ENCODE peak calls at places on chromosomes 6 and 20, in six cellular contexts. S is NCI-H1092 treated with DMSO at 0.1 percent for 48 hours; I is memory B cell; U is NCI-H2171 treated with DMSO at 0.1 percent for 48 hours; N is stimulated activated CD8-positive, alpha-beta memory T cell treated with anti-CD3 and anti-CD28 coated beads, Interleukin-15, amount 100 ng/mL, for 4 hours; P is cardiac fibroblast. Q is an unnamed sample.

GRCh38 chr20:2108987-2109386 is 7.4 kb downstream of the STK35 start:
- DNase-seq in S (no peak), I (no peak), U (no peak), N (no peak), P (peak; percentile 83), Q (no peak)

GRCh38 chr20:24499472-24499871 is 30.0 kb downstream of the SYNDIG1 start:
- DNase-seq in S (no peak), I (no peak), U (no peak), N (no peak), P (no peak), Q (no peak)

GRCh38 chr20:11158146-11158545 is 484.3 kb upstream of the JAG1 start:
- DNase-seq in S (no peak), I (no peak), U (no peak), N (no peak), P (peak; percentile 58), Q (no peak)

GRCh38 chr20:51565741-51566140 is 23.2 kb upstream of the NFATC2 start:
- DNase-seq in S (no peak), I (no peak), U (no peak), N (no peak), P (peak; percentile 33), Q (no peak)

GRCh38 chr6:16659471-16660156 is 101.6 kb downstream of the ATXN1 start:
- DNase-seq in S (no peak), I (no peak), U (no peak), N (no peak), P (no peak), Q (no peak)

GRCh38 chr6:15816661-15817060 is 153.8 kb upstream of the DTNBP1 start:
- DNase-seq in S (no peak), I (no peak), U (no peak), N (no peak), P (no peak), Q (no peak)

GRCh38 chr6:169141706-169142705 is 111.6 kb downstream of the THBS2 start:
- DNase-seq in S (no peak), I (no peak), U (no peak), N (no peak), P (peak; percentile 32), Q (no peak)

GRCh38 chr20:17641520-17641964 is 40.5 kb downstream of the RRBP1 start:
- DNase-seq in S (no peak), I (no peak), U (no peak), N (no peak), P (no peak), Q (no peak)

GRCh38 chr6:147285087-147285855 is 81.1 kb downstream of the STXBP5 start:
- DNase-seq in S (peak; percentile 19), I (no peak), U (no peak), N (no peak), P (peak; percentile 80), Q (peak; percentile 53)

GRCh38 chr20:53847843-53848185 is 222.6 kb downstream of the BCAS1 start:
- DNase-seq in S (no peak), I (no peak), U (no peak), N (no peak), P (no peak), Q (no peak)

GRCh38 chr20:47681977-47682812 is 103.1 kb downstream of the SULF2 start:
- DNase-seq in S (no peak), I (no peak), U (no peak), N (no peak), P (peak; percentile 44), Q (no peak)

GRCh38 chr6:121482004-121482693 is 46.7 kb downstream of the GJA1 start:
- DNase-seq in S (no peak), I (no peak), U (no peak), N (no peak), P (peak; percentile 94), Q (no peak)

GRCh38 chr6:169689247-169689646 is 12.6 kb downstream of the WDR27 start:
- DNase-seq in S (no peak), I (no peak), U (no peak), N (no peak), P (peak; percentile 65), Q (no peak)

GRCh38 chr6:95923518-95923917 is 92.3 kb upstream of the FUT9 start:
- DNase-seq in S (no peak), I (no peak), U (no peak), N (no peak), P (peak; percentile 1), Q (no peak)

GRCh38 chr6:23414204-23414501 is 711.9 kb upstream of the NRSN1 start:
- DNase-seq in S (peak; percentile 52), I (no peak), U (peak; percentile 25), N (no peak), P (peak; percentile 55), Q (peak; percentile 30)

GRCh38 chr20:33555755-33556154 is 65.9 kb downstream of the CBFA2T2 start:
- DNase-seq in S (no peak), I (no peak), U (no peak), N (no peak), P (no peak), Q (no peak)

GRCh38 chr6:111832833-111833418 is 40.3 kb downstream of the FYN start:
- DNase-seq in S (no peak), I (no peak), U (no peak), N (no peak), P (no peak), Q (no peak)

GRCh38 chr20:10668677-10669368 is 5.0 kb downstream of the JAG1 start:
- DNase-seq in S (no peak), I (no peak), U (no peak), N (no peak), P (no peak), Q (no peak)

GRCh38 chr20:62280303-62280702 is 22.5 kb upstream of the ADRM1 start:
- DNase-seq in S (no peak), I (no peak), U (no peak), N (no peak), P (no peak), Q (no peak)

GRCh38 chr6:165850434-165851019 is 187.5 kb upstream of the PDE10A start:
- DNase-seq in S (peak; percentile 83), I (peak; percentile 39), U (peak; percentile 18), N (peak; percentile 14), P (peak; percentile 74), Q (peak; percentile 39)

GRCh38 chr6:32790306-32790705 is 26.5 kb downstream of the HLA-DOB start:
- DNase-seq in S (no peak), I (no peak), U (no peak), N (no peak), P (peak; percentile 9), Q (no peak)

GRCh38 chr6:87408721-87409155 is 966 bp downstream of the CFAP206 start:
- DNase-seq in S (no peak), I (no peak), U (no peak), N (no peak), P (no peak), Q (no peak)

GRCh38 chr6:17343215-17343614 is 50.2 kb upstream of the CAP2 start:
- DNase-seq in S (no peak), I (no peak), U (no peak), N (no peak), P (no peak), Q (no peak)

GRCh38 chr20:58876437-58876836 is 23.9 kb downstream of the GNAS start:
- DNase-seq in S (no peak), I (no peak), U (no peak), N (no peak), P (no peak), Q (no peak)

GRCh38 chr20:38315290-38315966 is 11.5 kb downstream of the BPI start:
- DNase-seq in S (no peak), I (no peak), U (peak; percentile 55), N (no peak), P (peak; percentile 48), Q (peak; percentile 38)

GRCh38 chr6:167267896-167268528 is 23.1 kb upstream of the UNC93A start:
- DNase-seq in S (no peak), I (no peak), U (no peak), N (no peak), P (no peak), Q (no peak)

GRCh38 chr6:35370799-35371493 is 28.6 kb downstream of the PPARD start:
- DNase-seq in S (no peak), I (no peak), U (no peak), N (no peak), P (peak; percentile 85), Q (no peak)